ENCODE peak calls at places on chromosome 21, in four cellular contexts. One of them, this sample, is unnamed.

GRCh38 chr21:29477941-29478340 is 179.2 kb downstream of the BACH1 start:
- DNase-seq in HepG2: no peak
- DNase-seq in K562: no peak
- DNase-seq in H1: no peak
- DNase-seq in this sample: no peak

GRCh38 chr21:17554619-17555472 is 42.0 kb downstream of the CXADR start:
- DNase-seq in HepG2: peak
- DNase-seq in K562: no peak
- DNase-seq in H1: no peak
- DNase-seq in this sample: peak

GRCh38 chr21:31347435-31348032 is 3.5 kb upstream of the TIAM1 start:
- DNase-seq in H1: no peak
- DNase-seq in K562: peak
- DNase-seq in HepG2: peak
- DNase-seq in this sample: peak

GRCh38 chr21:15552914-15553491 is 176.8 kb upstream of the USP25 start:
- DNase-seq in H1: no peak
- DNase-seq in K562: no peak
- DNase-seq in HepG2: peak
- DNase-seq in this sample: peak

GRCh38 chr21:29748391-29749167 is 191.2 kb downstream of the GRIK1 start:
- DNase-seq in H1: no peak
- DNase-seq in K562: no peak
- DNase-seq in HepG2: no peak
- DNase-seq in this sample: no peak

GRCh38 chr21:31218830-31219608 is 125.0 kb downstream of the TIAM1 start:
- DNase-seq in HepG2: no peak
- DNase-seq in H1: no peak
- DNase-seq in K562: no peak
- DNase-seq in this sample: no peak

GRCh38 chr21:39935716-39936115 is 68.5 kb downstream of the PCP4 start:
- DNase-seq in HepG2: no peak
- DNase-seq in K562: no peak
- DNase-seq in H1: no peak
- DNase-seq in this sample: no peak

GRCh38 chr21:23026878-23027277 is 2028.7 kb downstream of the NCAM2 start:
- DNase-seq in HepG2: no peak
- DNase-seq in K562: no peak
- DNase-seq in H1: no peak
- DNase-seq in this sample: no peak

GRCh38 chr21:41361053-41361785 is 608 bp upstream of the MX2 start:
- DNase-seq in H1: no peak
- DNase-seq in HepG2: peak
- DNase-seq in K562: no peak
- DNase-seq in this sample: no peak

GRCh38 chr21:41357546-41357945 is 4.3 kb upstream of the MX2 start:
- DNase-seq in K562: no peak
- DNase-seq in H1: no peak
- DNase-seq in HepG2: no peak
- DNase-seq in this sample: no peak

GRCh38 chr21:41359289-41359688 is 2.5 kb upstream of the MX2 start:
- DNase-seq in K562: no peak
- DNase-seq in H1: no peak
- DNase-seq in HepG2: no peak
- DNase-seq in this sample: no peak

GRCh38 chr21:41360072-41360821 is 1.6 kb upstream of the MX2 start:
- DNase-seq in K562: no peak
- DNase-seq in H1: no peak
- DNase-seq in HepG2: peak
- DNase-seq in this sample: no peak

GRCh38 chr21:41358193-41359166 is 3.3 kb upstream of the MX2 start:
- DNase-seq in HepG2: no peak
- DNase-seq in K562: no peak
- DNase-seq in H1: no peak
- DNase-seq in this sample: no peak
- TF ChIP-seq RNF2 in HepG2: no peak
- TF ChIP-seq RNF2 in K562: no peak
- TF ChIP-seq RNF2 in H1: no peak
- TF ChIP-seq RNF2 in this sample: no peak

DNA sequence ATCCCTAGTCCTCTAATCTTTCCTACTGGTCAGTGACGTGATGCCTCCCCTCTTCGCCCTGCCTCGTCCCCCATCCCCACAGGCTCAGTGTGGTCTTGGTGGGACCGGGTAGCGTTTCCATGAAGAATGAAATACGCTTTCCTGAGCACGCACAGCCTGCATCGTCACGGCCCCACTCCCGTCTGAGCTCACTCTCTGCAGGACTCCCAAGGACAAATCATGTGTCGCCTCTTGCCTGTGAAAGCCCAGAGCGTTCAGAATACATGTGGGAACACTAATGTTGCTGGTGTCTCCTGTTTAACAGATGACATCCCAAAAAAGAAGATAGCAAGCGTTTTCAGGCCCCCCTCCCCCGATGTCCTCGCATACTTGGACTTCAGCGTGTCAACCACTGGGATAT is 49.2 kb downstream of the S100B start:
- DNase-seq in HepG2: no peak
- DNase-seq in K562: no peak
- DNase-seq in H1: no peak
- DNase-seq in this sample: no peak
- TF ChIP-seq CEBPB in HepG2: no peak
- TF ChIP-seq CEBPB in K562: no peak
- TF ChIP-seq CEBPB in H1: no peak
- TF ChIP-seq CEBPB in this sample: no peak

GRCh38 chr21:33069994-33070811 is at the start of gene OLIG1:
- DNase-seq in H1: no peak
- DNase-seq in K562: no peak
- DNase-seq in HepG2: no peak
- DNase-seq in this sample: peak
- TF ChIP-seq RNF2 in H1: no peak
- TF ChIP-seq RNF2 in K562: no peak
- TF ChIP-seq RNF2 in HepG2: no peak
- TF ChIP-seq RNF2 in this sample: no peak

DNA sequence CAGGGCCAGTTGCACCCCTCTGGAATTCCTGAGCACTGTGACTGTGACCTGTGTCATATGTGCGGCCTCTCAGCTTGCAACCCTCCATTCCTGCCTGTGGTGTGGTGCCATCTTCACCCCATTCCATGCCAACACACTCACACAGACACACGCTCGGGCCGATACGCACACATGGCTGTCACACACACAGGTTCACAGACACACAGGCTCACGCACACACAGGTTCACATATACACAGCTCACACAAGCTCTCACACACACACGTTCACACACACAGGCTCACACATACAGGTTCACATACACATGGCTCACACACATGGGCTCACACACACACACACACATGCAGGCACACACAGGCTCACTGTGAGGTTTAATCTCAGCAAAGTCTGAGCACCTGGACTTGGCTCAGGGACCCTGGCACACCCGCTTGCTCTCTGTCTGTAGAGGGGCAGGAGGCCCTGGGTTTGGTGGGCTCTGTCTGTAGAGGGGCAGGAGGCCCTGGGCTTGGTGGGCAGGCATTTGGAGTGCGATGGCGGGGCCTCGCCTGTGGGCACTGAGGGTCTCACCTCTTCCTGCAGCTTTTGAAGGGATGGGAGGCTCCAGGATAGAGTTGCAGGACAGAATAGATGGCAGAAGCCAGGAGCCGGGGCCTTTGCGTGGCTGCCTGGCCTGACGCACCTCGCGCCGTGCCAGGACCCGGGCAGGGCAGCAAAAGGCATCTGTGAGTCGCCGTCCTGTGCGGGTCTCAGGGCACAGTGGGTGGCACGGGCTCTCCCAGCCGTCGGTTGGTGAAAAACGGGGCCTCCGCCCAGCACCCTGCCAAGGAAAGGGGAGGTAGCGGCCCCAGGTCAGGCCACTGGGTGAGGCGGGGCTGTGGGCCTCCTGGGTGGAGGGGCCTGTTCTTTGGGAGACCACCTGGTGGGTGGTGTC is 17.1 kb downstream of the COL18A1 start:
- DNase-seq in HepG2: no peak
- DNase-seq in H1: no peak
- DNase-seq in K562: no peak
- DNase-seq in this sample: no peak
- TF ChIP-seq CEBPB in HepG2: no peak
- TF ChIP-seq CEBPB in H1: no peak
- TF ChIP-seq CEBPB in K562: no peak
- TF ChIP-seq CEBPB in this sample: no peak

GRCh38 chr21:33369586-33369985 is 33.6 kb upstream of the IFNGR2 start:
- DNase-seq in H1: no peak
- DNase-seq in HepG2: no peak
- DNase-seq in K562: no peak
- DNase-seq in this sample: no peak
- TF ChIP-seq RNF2 in H1: no peak
- TF ChIP-seq RNF2 in HepG2: no peak
- TF ChIP-seq RNF2 in K562: no peak
- TF ChIP-seq RNF2 in this sample: no peak

GRCh38 chr21:42161401-42161956 is 57.5 kb upstream of the ABCG1 start:
- DNase-seq in K562: no peak
- DNase-seq in H1: no peak
- DNase-seq in HepG2: no peak
- DNase-seq in this sample: no peak
- TF ChIP-seq CEBPB in K562: no peak
- TF ChIP-seq CEBPB in H1: no peak
- TF ChIP-seq CEBPB in HepG2: no peak
- TF ChIP-seq CEBPB in this sample: no peak

GRCh38 chr21:37062592-37062933 is 10.3 kb downstream of the PIGP start:
- DNase-seq in HepG2: no peak
- DNase-seq in H1: no peak
- DNase-seq in K562: no peak
- DNase-seq in this sample: no peak

GRCh38 chr21:37057614-37058013 is 15.3 kb downstream of the PIGP start:
- DNase-seq in K562: no peak
- DNase-seq in HepG2: no peak
- DNase-seq in H1: no peak
- DNase-seq in this sample: no peak

GRCh38 chr21:37061926-37062591 is 10.8 kb downstream of the PIGP start:
- DNase-seq in K562: no peak
- DNase-seq in H1: no peak
- DNase-seq in HepG2: peak
- DNase-seq in this sample: no peak

GRCh38 chr21:37059181-37059580 is 13.7 kb downstream of the PIGP start:
- DNase-seq in K562: no peak
- DNase-seq in HepG2: no peak
- DNase-seq in H1: no peak
- DNase-seq in this sample: no peak

DNA sequence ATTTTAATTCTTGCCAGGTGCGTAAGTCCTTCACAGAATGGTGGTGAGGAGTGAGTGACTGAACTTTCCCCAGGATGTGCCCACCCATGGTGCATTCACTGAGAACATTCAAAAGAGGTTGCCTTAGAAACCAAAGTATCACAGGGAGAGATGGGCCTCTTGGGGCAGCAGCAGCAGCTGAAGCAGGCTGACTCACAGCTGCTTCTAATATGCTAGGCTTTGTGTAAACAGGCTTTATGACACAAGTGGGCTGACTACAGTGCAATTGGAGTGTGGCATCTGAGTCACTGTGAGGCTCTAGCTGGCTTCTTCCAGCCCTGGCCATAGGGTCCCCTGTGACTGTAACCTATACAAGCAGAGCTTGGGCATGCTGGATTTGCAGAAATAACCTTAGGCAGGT is 12.6 kb downstream of the PIGP start:
- DNase-seq in K562: no peak
- DNase-seq in H1: peak
- DNase-seq in HepG2: peak
- DNase-seq in this sample: peak
- TF ChIP-seq RNF2 in K562: no peak
- TF ChIP-seq RNF2 in H1: no peak
- TF ChIP-seq RNF2 in HepG2: no peak
- TF ChIP-seq RNF2 in this sample: no peak

GRCh38 chr21:27827972-27828371 is 861.1 kb upstream of the ADAMTS5 start:
- DNase-seq in H1: no peak
- DNase-seq in HepG2: no peak
- DNase-seq in K562: no peak
- DNase-seq in this sample: no peak

GRCh38 chr21:27825035-27825434 is 858.1 kb upstream of the ADAMTS5 start:
- DNase-seq in HepG2: no peak
- DNase-seq in H1: no peak
- DNase-seq in K562: no peak
- DNase-seq in this sample: no peak

GRCh38 chr21:27820342-27820741 is 853.5 kb upstream of the ADAMTS5 start:
- DNase-seq in K562: no peak
- DNase-seq in H1: no peak
- DNase-seq in HepG2: no peak
- DNase-seq in this sample: no peak

GRCh38 chr21:27819299-27819698 is 852.4 kb upstream of the ADAMTS5 start:
- DNase-seq in H1: no peak
- DNase-seq in K562: no peak
- DNase-seq in HepG2: no peak
- DNase-seq in this sample: no peak

GRCh38 chr21:27823652-27824201 is 856.8 kb upstream of the ADAMTS5 start:
- DNase-seq in K562: no peak
- DNase-seq in HepG2: no peak
- DNase-seq in H1: no peak
- DNase-seq in this sample: no peak
- TF ChIP-seq CEBPB in K562: no peak
- TF ChIP-seq CEBPB in HepG2: no peak
- TF ChIP-seq CEBPB in H1: peak
- TF ChIP-seq CEBPB in this sample: no peak

GRCh38 chr21:44566403-44566802 is 7.1 kb upstream of the KRTAP10-4 start:
- DNase-seq in HepG2: no peak
- DNase-seq in K562: no peak
- DNase-seq in H1: no peak
- DNase-seq in this sample: no peak
- TF ChIP-seq RNF2 in HepG2: no peak
- TF ChIP-seq RNF2 in K562: no peak
- TF ChIP-seq RNF2 in H1: no peak
- TF ChIP-seq RNF2 in this sample: no peak